ENCODE peak calls at places on chromosomes 11 and 22, in nine cellular contexts. One of them, this sample, is unnamed.
A peak's percentile ranks its signal among the peaks of the same experiment; 100 is the strongest.

GRCh38 chr11:12066799-12067508 is 43.4 kb upstream of the MICAL2 start:
- DNase-seq in prostate gland: peak; percentile 71
- DNase-seq in uterus: peak; percentile 56
- DNase-seq in psoas muscle: peak; percentile 58
- DNase-seq in GM23248: peak; percentile 75
- DNase-seq in Peyer's patch: no peak
- DNase-seq in GM23338: peak; percentile 40
- DNase-seq in cardiac muscle cell: peak; percentile 49
- DNase-seq in gastrocnemius medialis: peak; percentile 90
- DNase-seq in this sample: no peak

GRCh38 chr22:45518580-45518991 is 15.9 kb downstream of the FBLN1 start:
- DNase-seq in prostate gland: no peak
- DNase-seq in uterus: no peak
- DNase-seq in psoas muscle: no peak
- DNase-seq in GM23248: peak; percentile 36
- DNase-seq in Peyer's patch: no peak
- DNase-seq in GM23338: no peak
- DNase-seq in cardiac muscle cell: no peak
- DNase-seq in gastrocnemius medialis: no peak
- DNase-seq in this sample: no peak

GRCh38 chr11:12772324-12772723 is 98.1 kb downstream of the TEAD1 start:
- DNase-seq in prostate gland: no peak
- DNase-seq in uterus: no peak
- DNase-seq in psoas muscle: no peak
- DNase-seq in GM23248: no peak
- DNase-seq in Peyer's patch: no peak
- DNase-seq in GM23338: no peak
- DNase-seq in cardiac muscle cell: no peak
- DNase-seq in gastrocnemius medialis: no peak
- DNase-seq in this sample: no peak

GRCh38 chr11:122287401-122287800 is 171.4 kb upstream of the BLID start:
- DNase-seq in prostate gland: no peak
- DNase-seq in uterus: no peak
- DNase-seq in psoas muscle: no peak
- DNase-seq in GM23248: no peak
- DNase-seq in Peyer's patch: no peak
- DNase-seq in GM23338: no peak
- DNase-seq in cardiac muscle cell: no peak
- DNase-seq in gastrocnemius medialis: no peak
- DNase-seq in this sample: no peak

GRCh38 chr22:21726650-21727049 is 8.9 kb downstream of the YPEL1 start:
- DNase-seq in prostate gland: no peak
- DNase-seq in uterus: no peak
- DNase-seq in psoas muscle: no peak
- DNase-seq in GM23248: no peak
- DNase-seq in Peyer's patch: no peak
- DNase-seq in GM23338: peak; percentile 87
- DNase-seq in cardiac muscle cell: no peak
- DNase-seq in gastrocnemius medialis: no peak
- DNase-seq in this sample: no peak

GRCh38 chr11:61083601-61084147 is 18.6 kb upstream of the CD5 start:
- DNase-seq in prostate gland: no peak
- DNase-seq in uterus: no peak
- DNase-seq in psoas muscle: no peak
- DNase-seq in GM23248: no peak
- DNase-seq in Peyer's patch: no peak
- DNase-seq in GM23338: no peak
- DNase-seq in cardiac muscle cell: no peak
- DNase-seq in gastrocnemius medialis: no peak
- DNase-seq in this sample: no peak

GRCh38 chr11:10568486-10568941 is at the start of gene LYVE1:
- DNase-seq in prostate gland: no peak
- DNase-seq in uterus: no peak
- DNase-seq in psoas muscle: no peak
- DNase-seq in GM23248: no peak
- DNase-seq in Peyer's patch: no peak
- DNase-seq in GM23338: no peak
- DNase-seq in cardiac muscle cell: peak; percentile 51
- DNase-seq in gastrocnemius medialis: peak; percentile 33
- DNase-seq in this sample: peak; percentile 84

GRCh38 chr11:12269104-12269441 is 108.3 kb upstream of the PARVA start:
- DNase-seq in prostate gland: peak; percentile 71
- DNase-seq in uterus: peak; percentile 45
- DNase-seq in psoas muscle: no peak
- DNase-seq in GM23248: peak; percentile 78
- DNase-seq in Peyer's patch: no peak
- DNase-seq in GM23338: no peak
- DNase-seq in cardiac muscle cell: peak; percentile 82
- DNase-seq in gastrocnemius medialis: no peak
- DNase-seq in this sample: no peak

GRCh38 chr11:76237914-76238313 is 31.6 kb upstream of the WNT11 start:
- DNase-seq in prostate gland: no peak
- DNase-seq in uterus: no peak
- DNase-seq in psoas muscle: no peak
- DNase-seq in GM23248: peak; percentile 37
- DNase-seq in Peyer's patch: no peak
- DNase-seq in GM23338: peak; percentile 85
- DNase-seq in cardiac muscle cell: no peak
- DNase-seq in gastrocnemius medialis: no peak
- DNase-seq in this sample: no peak

GRCh38 chr11:13776134-13776815 is 107.8 kb downstream of the FAR1 start:
- DNase-seq in prostate gland: no peak
- DNase-seq in uterus: no peak
- DNase-seq in psoas muscle: no peak
- DNase-seq in GM23248: peak; percentile 3
- DNase-seq in Peyer's patch: no peak
- DNase-seq in GM23338: peak; percentile 57
- DNase-seq in cardiac muscle cell: no peak
- DNase-seq in gastrocnemius medialis: no peak
- DNase-seq in this sample: no peak

GRCh38 chr11:31874631-31875191 is 63.6 kb upstream of the PAX6 start:
- DNase-seq in prostate gland: no peak
- DNase-seq in uterus: no peak
- DNase-seq in psoas muscle: no peak
- DNase-seq in GM23248: peak; percentile 6
- DNase-seq in Peyer's patch: no peak
- DNase-seq in GM23338: no peak
- DNase-seq in cardiac muscle cell: no peak
- DNase-seq in gastrocnemius medialis: no peak
- DNase-seq in this sample: no peak

GRCh38 chr11:128884703-128885338 is 6.3 kb upstream of the KCNJ5 start:
- DNase-seq in prostate gland: peak; percentile 78
- DNase-seq in uterus: peak; percentile 25
- DNase-seq in psoas muscle: no peak
- DNase-seq in GM23248: peak; percentile 69
- DNase-seq in Peyer's patch: peak; percentile 42
- DNase-seq in GM23338: peak; percentile 85
- DNase-seq in cardiac muscle cell: peak; percentile 78
- DNase-seq in gastrocnemius medialis: no peak
- DNase-seq in this sample: peak; percentile 45

GRCh38 chr11:327581-327923 is 6.9 kb upstream of the IFITM3 start:
- DNase-seq in prostate gland: no peak
- DNase-seq in uterus: no peak
- DNase-seq in psoas muscle: no peak
- DNase-seq in GM23248: no peak
- DNase-seq in Peyer's patch: no peak
- DNase-seq in GM23338: no peak
- DNase-seq in cardiac muscle cell: no peak
- DNase-seq in gastrocnemius medialis: no peak
- DNase-seq in this sample: no peak

GRCh38 chr11:111329306-111330204 is 31.2 kb downstream of the POU2AF3 start:
- DNase-seq in prostate gland: peak; percentile 52
- DNase-seq in uterus: peak; percentile 68
- DNase-seq in psoas muscle: peak; percentile 58
- DNase-seq in GM23248: no peak
- DNase-seq in Peyer's patch: no peak
- DNase-seq in GM23338: no peak
- DNase-seq in cardiac muscle cell: no peak
- DNase-seq in gastrocnemius medialis: peak; percentile 55
- DNase-seq in this sample: no peak

GRCh38 chr11:1241706-1242105 is 18.8 kb downstream of the MUC5B start:
- DNase-seq in prostate gland: no peak
- DNase-seq in uterus: no peak
- DNase-seq in psoas muscle: no peak
- DNase-seq in GM23248: no peak
- DNase-seq in Peyer's patch: no peak
- DNase-seq in GM23338: no peak
- DNase-seq in cardiac muscle cell: no peak
- DNase-seq in gastrocnemius medialis: no peak
- DNase-seq in this sample: no peak

GRCh38 chr11:14542384-14542783 is 22.2 kb upstream of the PSMA1 start:
- DNase-seq in prostate gland: no peak
- DNase-seq in uterus: no peak
- DNase-seq in psoas muscle: no peak
- DNase-seq in GM23248: no peak
- DNase-seq in Peyer's patch: no peak
- DNase-seq in GM23338: no peak
- DNase-seq in cardiac muscle cell: no peak
- DNase-seq in gastrocnemius medialis: no peak
- DNase-seq in this sample: no peak

GRCh38 chr22:46878549-46878948 is 116.1 kb downstream of the TBC1D22A start:
- DNase-seq in prostate gland: no peak
- DNase-seq in uterus: no peak
- DNase-seq in psoas muscle: no peak
- DNase-seq in GM23248: no peak
- DNase-seq in Peyer's patch: peak; percentile 8
- DNase-seq in GM23338: peak; percentile 52
- DNase-seq in cardiac muscle cell: peak; percentile 21
- DNase-seq in gastrocnemius medialis: no peak
- DNase-seq in this sample: no peak

GRCh38 chr11:40125054-40125453 is 1334.4 kb downstream of the LRRC4C start:
- DNase-seq in prostate gland: no peak
- DNase-seq in uterus: no peak
- DNase-seq in psoas muscle: no peak
- DNase-seq in GM23248: no peak
- DNase-seq in Peyer's patch: no peak
- DNase-seq in GM23338: peak; percentile 38
- DNase-seq in cardiac muscle cell: no peak
- DNase-seq in gastrocnemius medialis: no peak
- DNase-seq in this sample: no peak

DNA sequence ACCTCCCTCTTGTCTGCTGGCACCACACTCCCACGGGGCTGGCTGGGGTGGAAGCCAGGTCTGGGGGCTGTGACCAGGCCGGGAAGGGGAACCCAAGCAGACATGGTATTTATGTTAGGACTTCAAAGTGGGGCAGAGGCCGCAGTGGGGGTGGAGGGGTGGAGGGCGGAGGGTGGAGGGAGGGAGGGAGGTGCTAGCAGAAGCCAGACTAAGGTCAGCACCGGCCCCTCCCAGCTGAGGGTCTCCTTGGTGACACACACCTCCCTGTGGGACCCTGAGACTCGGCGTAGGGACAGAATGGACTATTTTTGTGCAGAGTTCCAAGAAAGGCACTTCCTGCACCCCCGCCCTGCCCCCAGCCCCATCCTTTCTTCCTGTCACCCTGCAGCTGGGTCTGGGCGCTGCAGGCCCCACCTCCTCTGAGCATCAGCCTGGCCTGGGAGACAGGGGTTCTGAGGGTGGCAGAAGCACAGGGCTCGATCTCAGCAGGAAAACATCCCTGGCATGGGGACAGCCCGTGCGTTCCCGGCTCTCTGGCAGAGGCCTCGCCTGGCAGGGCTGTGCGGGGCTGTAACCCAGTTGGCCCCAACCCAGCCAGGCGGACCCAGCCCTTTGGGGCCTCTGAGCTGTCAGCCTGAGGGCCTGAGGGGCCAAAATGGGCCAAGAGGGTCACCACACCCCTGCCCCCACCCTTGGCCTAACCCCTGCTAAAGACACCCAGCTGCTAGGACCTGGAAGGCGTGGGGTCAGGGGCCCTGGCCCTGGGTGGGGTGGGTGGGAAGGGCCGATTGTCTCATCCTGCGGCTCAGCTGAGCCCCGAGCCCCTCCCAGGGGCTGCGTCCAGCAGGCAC is 9.6 kb upstream of the CD248 start:
- DNase-seq in prostate gland: no peak
- DNase-seq in uterus: peak; percentile 53
- DNase-seq in psoas muscle: peak; percentile 74
- DNase-seq in GM23248: peak; percentile 81
- DNase-seq in Peyer's patch: no peak
- DNase-seq in GM23338: no peak
- DNase-seq in cardiac muscle cell: peak; percentile 52
- DNase-seq in gastrocnemius medialis: peak; percentile 53
- DNase-seq in this sample: no peak
- H3K27ac ChIP-seq in prostate gland: peak overlapping the region; percentile 38
- H3K27ac ChIP-seq in uterus: peak overlapping the region; percentile 59
- H3K27ac ChIP-seq in psoas muscle: no peak overlapping the region
- H3K27ac ChIP-seq in GM23248: peak overlapping the region; percentile 95
- H3K27ac ChIP-seq in Peyer's patch: peak overlapping the region; percentile 56
- H3K27ac ChIP-seq in GM23338: no peak overlapping the region
- H3K27ac ChIP-seq in cardiac muscle cell: no peak overlapping the region
- H3K27ac ChIP-seq in gastrocnemius medialis: peak overlapping the region; percentile 62
- H3K27ac ChIP-seq in this sample: peak overlapping the region; percentile 78

DNA sequence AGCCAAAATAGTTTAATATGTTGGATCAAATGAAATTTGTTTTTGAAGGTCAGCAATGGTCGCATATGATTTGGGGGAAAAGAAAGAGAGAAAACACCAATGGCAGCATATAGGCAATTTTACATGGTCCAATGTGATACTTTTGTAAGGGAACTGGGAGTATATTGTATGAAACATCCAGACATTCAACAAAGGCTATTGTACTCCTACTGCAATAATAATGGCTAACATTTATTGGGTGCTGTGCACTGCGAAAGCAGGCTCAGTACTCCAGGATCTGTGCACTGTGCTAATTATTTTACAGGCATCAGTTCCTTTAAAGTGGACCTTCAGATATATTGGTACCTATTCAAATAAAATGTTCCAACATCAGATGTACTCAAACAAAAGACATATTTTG is 5.9 kb upstream of the OR10V1 start:
- DNase-seq in prostate gland: no peak
- DNase-seq in uterus: no peak
- DNase-seq in psoas muscle: no peak
- DNase-seq in GM23248: no peak
- DNase-seq in Peyer's patch: no peak
- DNase-seq in GM23338: no peak
- DNase-seq in cardiac muscle cell: no peak
- DNase-seq in gastrocnemius medialis: no peak
- DNase-seq in this sample: no peak
- H3K27me3 ChIP-seq in prostate gland: no peaks in the 10 kb centered on the region
- H3K27me3 ChIP-seq in uterus: no peaks in the 10 kb centered on the region
- H3K27me3 ChIP-seq in psoas muscle: no peaks in the 10 kb centered on the region
- H3K27me3 ChIP-seq in GM23248: no peaks in the 10 kb centered on the region
- H3K27me3 ChIP-seq in Peyer's patch: no peaks in the 10 kb centered on the region
- H3K27me3 ChIP-seq in GM23338: no peaks in the 10 kb centered on the region
- H3K27me3 ChIP-seq in cardiac muscle cell: peaks cover 3% of the 10 kb centered on the region
- H3K27me3 ChIP-seq in gastrocnemius medialis: no peaks in the 10 kb centered on the region
- H3K27me3 ChIP-seq in this sample: no peaks in the 10 kb centered on the region

GRCh38 chr11:65262775-65263174 is 1.0 kb downstream of the POLA2 start:
- DNase-seq in prostate gland: no peak
- DNase-seq in uterus: no peak
- DNase-seq in psoas muscle: no peak
- DNase-seq in GM23248: peak; percentile 20
- DNase-seq in Peyer's patch: no peak
- DNase-seq in GM23338: no peak
- DNase-seq in cardiac muscle cell: no peak
- DNase-seq in gastrocnemius medialis: no peak
- DNase-seq in this sample: no peak
- H3K27ac ChIP-seq in prostate gland: peak overlapping the region; percentile 77
- H3K27ac ChIP-seq in uterus: peak overlapping the region; percentile 87
- H3K27ac ChIP-seq in psoas muscle: peak overlapping the region; percentile 84
- H3K27ac ChIP-seq in GM23248: peak overlapping the region; percentile 79
- H3K27ac ChIP-seq in Peyer's patch: peak overlapping the region; percentile 91
- H3K27ac ChIP-seq in GM23338: no peak overlapping the region
- H3K27ac ChIP-seq in cardiac muscle cell: peak overlapping the region; percentile 78
- H3K27ac ChIP-seq in gastrocnemius medialis: peak overlapping the region; percentile 97
- H3K27ac ChIP-seq in this sample: peak overlapping the region; percentile 75

GRCh38 chr11:126602993-126603392 is 247.5 kb downstream of the ST3GAL4 start:
- DNase-seq in prostate gland: no peak
- DNase-seq in uterus: no peak
- DNase-seq in psoas muscle: no peak
- DNase-seq in GM23248: no peak
- DNase-seq in Peyer's patch: no peak
- DNase-seq in GM23338: no peak
- DNase-seq in cardiac muscle cell: no peak
- DNase-seq in gastrocnemius medialis: no peak
- DNase-seq in this sample: no peak
- H3K27me3 ChIP-seq in prostate gland: no peaks in the 10 kb centered on the region
- H3K27me3 ChIP-seq in uterus: no peaks in the 10 kb centered on the region
- H3K27me3 ChIP-seq in psoas muscle: peaks cover 3% of the 10 kb centered on the region
- H3K27me3 ChIP-seq in GM23248: no peaks in the 10 kb centered on the region
- H3K27me3 ChIP-seq in Peyer's patch: no peaks in the 10 kb centered on the region
- H3K27me3 ChIP-seq in GM23338: no peaks in the 10 kb centered on the region
- H3K27me3 ChIP-seq in cardiac muscle cell: peaks cover 92% of the 10 kb centered on the region
- H3K27me3 ChIP-seq in gastrocnemius medialis: no peaks in the 10 kb centered on the region
- H3K27me3 ChIP-seq in this sample: no peaks in the 10 kb centered on the region